ENCODE peak calls at places on chromosome 2, in five cellular contexts. One of them, this sample, is unnamed.

GRCh38 chr2:117980783-117981676 is 32.8 kb downstream of the CCDC93 start:
- DNase-seq in gastrocnemius medialis: no peak
- DNase-seq in mucosa of descending colon: no peak
- DNase-seq in MCF 10A: peak; percentile 88
- DNase-seq in lower lobe of right lung: no peak
- DNase-seq in this sample: no peak

GRCh38 chr2:45793564-45793963 is 142.1 kb downstream of the PRKCE start:
- DNase-seq in gastrocnemius medialis: no peak
- DNase-seq in mucosa of descending colon: no peak
- DNase-seq in MCF 10A: no peak
- DNase-seq in lower lobe of right lung: no peak
- DNase-seq in this sample: no peak

GRCh38 chr2:215567504-215567903 is 131.6 kb upstream of the FN1 start:
- DNase-seq in gastrocnemius medialis: no peak
- DNase-seq in mucosa of descending colon: no peak
- DNase-seq in MCF 10A: no peak
- DNase-seq in lower lobe of right lung: no peak
- DNase-seq in this sample: no peak

GRCh38 chr2:133755515-133756311 is 187.4 kb upstream of the NCKAP5 start:
- DNase-seq in gastrocnemius medialis: no peak
- DNase-seq in mucosa of descending colon: no peak
- DNase-seq in MCF 10A: no peak
- DNase-seq in lower lobe of right lung: no peak
- DNase-seq in this sample: no peak

GRCh38 chr2:196182439-196183171 is 11.2 kb upstream of the STK17B start:
- DNase-seq in gastrocnemius medialis: no peak
- DNase-seq in mucosa of descending colon: no peak
- DNase-seq in MCF 10A: no peak
- DNase-seq in lower lobe of right lung: no peak
- DNase-seq in this sample: no peak

GRCh38 chr2:105395691-105396090 is 3.2 kb downstream of the FHL2 start:
- DNase-seq in gastrocnemius medialis: no peak
- DNase-seq in mucosa of descending colon: no peak
- DNase-seq in MCF 10A: no peak
- DNase-seq in lower lobe of right lung: no peak
- DNase-seq in this sample: no peak

GRCh38 chr2:70362661-70363060 is 60.8 kb upstream of the FAM136A start:
- DNase-seq in gastrocnemius medialis: no peak
- DNase-seq in mucosa of descending colon: no peak
- DNase-seq in MCF 10A: no peak
- DNase-seq in lower lobe of right lung: no peak
- DNase-seq in this sample: no peak

GRCh38 chr2:161122772-161123530 is 37.3 kb upstream of the TANK start:
- DNase-seq in gastrocnemius medialis: peak; percentile 25
- DNase-seq in mucosa of descending colon: no peak
- DNase-seq in MCF 10A: peak; percentile 86
- DNase-seq in lower lobe of right lung: no peak
- DNase-seq in this sample: no peak

GRCh38 chr2:128622916-128623620 is 304.4 kb upstream of the HS6ST1 start:
- DNase-seq in gastrocnemius medialis: no peak
- DNase-seq in mucosa of descending colon: peak; percentile 15
- DNase-seq in MCF 10A: no peak
- DNase-seq in lower lobe of right lung: peak; percentile 24
- DNase-seq in this sample: no peak

GRCh38 chr2:159684796-159685195 is 27.5 kb upstream of the MARCHF7 start:
- DNase-seq in gastrocnemius medialis: no peak
- DNase-seq in mucosa of descending colon: no peak
- DNase-seq in MCF 10A: peak; percentile 48
- DNase-seq in lower lobe of right lung: no peak
- DNase-seq in this sample: no peak

GRCh38 chr2:62586981-62587380 is 81.0 kb upstream of the TMEM17 start:
- DNase-seq in gastrocnemius medialis: no peak
- DNase-seq in mucosa of descending colon: no peak
- DNase-seq in MCF 10A: no peak
- DNase-seq in lower lobe of right lung: no peak
- DNase-seq in this sample: no peak

GRCh38 chr2:30358351-30358750 is 88.7 kb upstream of the LCLAT1 start:
- DNase-seq in gastrocnemius medialis: no peak
- DNase-seq in mucosa of descending colon: no peak
- DNase-seq in MCF 10A: no peak
- DNase-seq in lower lobe of right lung: no peak
- DNase-seq in this sample: no peak

GRCh38 chr2:147331790-147332419 is 512.9 kb upstream of the ACVR2A start:
- DNase-seq in gastrocnemius medialis: no peak
- DNase-seq in mucosa of descending colon: no peak
- DNase-seq in MCF 10A: peak; percentile 70
- DNase-seq in lower lobe of right lung: no peak
- DNase-seq in this sample: no peak

GRCh38 chr2:181575024-181575649 is 81.8 kb downstream of the CERKL start:
- DNase-seq in gastrocnemius medialis: no peak
- DNase-seq in mucosa of descending colon: no peak
- DNase-seq in MCF 10A: no peak
- DNase-seq in lower lobe of right lung: no peak
- DNase-seq in this sample: no peak

GRCh38 chr2:237682901-237683670 is 55.7 kb downstream of the LRRFIP1 start:
- DNase-seq in gastrocnemius medialis: no peak
- DNase-seq in mucosa of descending colon: no peak
- DNase-seq in MCF 10A: no peak
- DNase-seq in lower lobe of right lung: peak; percentile 72
- DNase-seq in this sample: no peak

GRCh38 chr2:120161190-120161589 is 62.0 kb downstream of the TMEM185B start:
- DNase-seq in gastrocnemius medialis: no peak
- DNase-seq in mucosa of descending colon: no peak
- DNase-seq in MCF 10A: no peak
- DNase-seq in lower lobe of right lung: no peak
- DNase-seq in this sample: no peak

GRCh38 chr2:6372317-6372903 is 493.3 kb downstream of the CMPK2 start:
- DNase-seq in gastrocnemius medialis: no peak
- DNase-seq in mucosa of descending colon: no peak
- DNase-seq in MCF 10A: peak; percentile 55
- DNase-seq in lower lobe of right lung: no peak
- DNase-seq in this sample: no peak

GRCh38 chr2:8676191-8676914 is 5.5 kb upstream of the ID2 start:
- DNase-seq in gastrocnemius medialis: peak; percentile 72
- DNase-seq in mucosa of descending colon: peak; percentile 86
- DNase-seq in MCF 10A: no peak
- DNase-seq in lower lobe of right lung: peak; percentile 85
- DNase-seq in this sample: no peak

GRCh38 chr2:96773922-96774321 is 13.2 kb downstream of the CNNM4 start:
- DNase-seq in gastrocnemius medialis: no peak
- DNase-seq in mucosa of descending colon: peak; percentile 72
- DNase-seq in MCF 10A: no peak
- DNase-seq in lower lobe of right lung: peak; percentile 54
- DNase-seq in this sample: no peak

GRCh38 chr2:138441916-138442315 is 59.7 kb upstream of the SPOPL start:
- DNase-seq in gastrocnemius medialis: no peak
- DNase-seq in mucosa of descending colon: no peak
- DNase-seq in MCF 10A: no peak
- DNase-seq in lower lobe of right lung: no peak
- DNase-seq in this sample: no peak

GRCh38 chr2:182672471-182673165 is 43.4 kb upstream of the DNAJC10 start:
- DNase-seq in gastrocnemius medialis: no peak
- DNase-seq in mucosa of descending colon: no peak
- DNase-seq in MCF 10A: peak; percentile 37
- DNase-seq in lower lobe of right lung: no peak
- DNase-seq in this sample: no peak

GRCh38 chr2:162297925-162298552 is 20.4 kb downstream of the IFIH1 start:
- DNase-seq in gastrocnemius medialis: peak; percentile 38
- DNase-seq in mucosa of descending colon: no peak
- DNase-seq in MCF 10A: peak; percentile 83
- DNase-seq in lower lobe of right lung: no peak
- DNase-seq in this sample: no peak

GRCh38 chr2:162300271-162300670 is 18.2 kb downstream of the IFIH1 start:
- DNase-seq in gastrocnemius medialis: no peak
- DNase-seq in mucosa of descending colon: no peak
- DNase-seq in MCF 10A: no peak
- DNase-seq in lower lobe of right lung: no peak
- DNase-seq in this sample: no peak

GRCh38 chr2:162298669-162299335 is 19.7 kb downstream of the IFIH1 start:
- DNase-seq in gastrocnemius medialis: no peak
- DNase-seq in mucosa of descending colon: peak; percentile 15
- DNase-seq in MCF 10A: no peak
- DNase-seq in lower lobe of right lung: no peak
- DNase-seq in this sample: no peak

GRCh38 chr2:162301877-162302276 is 16.6 kb downstream of the IFIH1 start:
- DNase-seq in gastrocnemius medialis: no peak
- DNase-seq in mucosa of descending colon: no peak
- DNase-seq in MCF 10A: no peak
- DNase-seq in lower lobe of right lung: no peak
- DNase-seq in this sample: no peak

GRCh38 chr2:162301151-162301804 is 17.2 kb downstream of the IFIH1 start:
- DNase-seq in gastrocnemius medialis: no peak
- DNase-seq in mucosa of descending colon: no peak
- DNase-seq in MCF 10A: peak; percentile 76
- DNase-seq in lower lobe of right lung: peak; percentile 45
- DNase-seq in this sample: no peak
- TF ChIP-seq CTCF in gastrocnemius medialis: peak; percentile 60
- TF ChIP-seq CTCF in mucosa of descending colon: peak; percentile 79
- TF ChIP-seq CTCF in MCF 10A: peak; percentile 65
- TF ChIP-seq CTCF in lower lobe of right lung: peak; percentile 93
- TF ChIP-seq CTCF in this sample: peak; percentile 92

DNA sequence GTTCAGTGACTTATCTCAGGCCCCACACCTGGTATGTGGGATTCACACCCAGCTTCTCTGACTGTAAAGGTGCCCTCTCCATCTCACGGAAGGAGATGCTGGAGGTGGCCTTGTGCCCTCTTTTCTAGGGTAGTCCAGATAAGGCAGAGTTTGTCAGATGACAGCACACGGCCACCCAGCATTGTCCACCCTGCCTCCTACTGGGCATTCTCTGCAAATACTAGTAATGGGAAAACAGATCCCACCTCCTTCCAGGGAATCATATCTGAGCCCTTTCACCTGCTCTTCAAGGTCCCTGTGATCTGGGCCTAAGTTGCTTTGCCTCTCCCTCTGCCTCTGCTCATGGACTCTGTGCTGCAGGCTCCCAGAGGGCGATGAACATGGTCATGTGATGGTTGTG is 214.7 kb downstream of the CLIP4 start:
- DNase-seq in gastrocnemius medialis: no peak
- DNase-seq in mucosa of descending colon: no peak
- DNase-seq in MCF 10A: no peak
- DNase-seq in lower lobe of right lung: no peak
- DNase-seq in this sample: no peak
- TF ChIP-seq CTCF in gastrocnemius medialis: no peak
- TF ChIP-seq CTCF in mucosa of descending colon: no peak
- TF ChIP-seq CTCF in MCF 10A: peak; percentile 15
- TF ChIP-seq CTCF in lower lobe of right lung: peak; percentile 22
- TF ChIP-seq CTCF in this sample: no peak

DNA sequence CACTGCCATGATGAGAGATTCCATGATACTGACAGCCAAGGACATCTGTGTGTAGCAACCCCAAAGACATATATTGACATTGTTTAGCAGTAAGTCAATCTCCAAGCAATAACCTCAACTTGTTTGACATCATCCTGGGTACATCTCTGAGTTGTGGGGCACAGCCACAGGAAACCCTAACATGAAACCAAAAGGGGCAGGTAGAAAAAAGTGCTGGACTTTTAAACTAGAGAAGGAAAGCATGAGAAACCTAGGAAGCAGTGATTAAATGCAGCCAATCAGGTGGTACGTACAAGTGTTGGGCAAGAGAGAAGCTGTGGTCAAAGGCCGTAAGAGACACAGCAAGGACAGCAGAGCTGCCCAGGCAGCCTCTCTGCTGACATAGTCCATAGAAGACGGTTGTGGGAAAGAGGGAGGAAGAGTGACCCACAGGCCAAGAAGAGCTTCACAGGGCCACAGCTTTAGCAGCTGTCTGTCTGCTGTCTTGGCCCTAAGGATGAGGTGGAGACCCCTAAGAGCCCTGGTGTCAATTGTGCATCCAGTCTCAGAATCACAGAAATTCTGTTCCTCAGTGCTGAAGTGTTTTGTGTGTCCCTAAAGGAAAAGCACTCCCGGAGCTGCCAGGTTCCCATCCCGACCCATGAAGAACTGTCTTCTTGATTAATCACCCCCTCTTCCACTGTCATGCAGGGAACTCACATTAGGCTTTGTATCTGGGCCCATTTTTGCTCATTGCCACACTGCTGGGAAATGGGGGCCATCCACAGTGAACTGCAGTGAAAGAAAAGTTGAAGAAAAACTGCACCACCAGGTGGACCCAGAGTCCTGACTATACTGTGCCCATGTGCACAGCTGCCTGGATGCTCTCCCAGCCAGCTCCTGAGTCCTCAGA is 25.4 kb upstream of the CHN1 start:
- DNase-seq in gastrocnemius medialis: no peak
- DNase-seq in mucosa of descending colon: no peak
- DNase-seq in MCF 10A: peak; percentile 49
- DNase-seq in lower lobe of right lung: no peak
- DNase-seq in this sample: no peak
- TF ChIP-seq CTCF in gastrocnemius medialis: no peak
- TF ChIP-seq CTCF in mucosa of descending colon: no peak
- TF ChIP-seq CTCF in MCF 10A: peak; percentile 28
- TF ChIP-seq CTCF in lower lobe of right lung: no peak
- TF ChIP-seq CTCF in this sample: peak; percentile 50

GRCh38 chr2:201709747-201710146 is 11.3 kb upstream of the MPP4 start:
- DNase-seq in gastrocnemius medialis: no peak
- DNase-seq in mucosa of descending colon: no peak
- DNase-seq in MCF 10A: no peak
- DNase-seq in lower lobe of right lung: no peak
- DNase-seq in this sample: no peak

GRCh38 chr2:201709049-201709448 is 10.6 kb upstream of the MPP4 start:
- DNase-seq in gastrocnemius medialis: no peak
- DNase-seq in mucosa of descending colon: no peak
- DNase-seq in MCF 10A: no peak
- DNase-seq in lower lobe of right lung: no peak
- DNase-seq in this sample: no peak

GRCh38 chr2:201704536-201704935 is 6.1 kb upstream of the MPP4 start:
- DNase-seq in gastrocnemius medialis: no peak
- DNase-seq in mucosa of descending colon: no peak
- DNase-seq in MCF 10A: no peak
- DNase-seq in lower lobe of right lung: no peak
- DNase-seq in this sample: no peak

GRCh38 chr2:201707142-201707541 is 8.7 kb upstream of the MPP4 start:
- DNase-seq in gastrocnemius medialis: no peak
- DNase-seq in mucosa of descending colon: no peak
- DNase-seq in MCF 10A: no peak
- DNase-seq in lower lobe of right lung: no peak
- DNase-seq in this sample: no peak

DNA sequence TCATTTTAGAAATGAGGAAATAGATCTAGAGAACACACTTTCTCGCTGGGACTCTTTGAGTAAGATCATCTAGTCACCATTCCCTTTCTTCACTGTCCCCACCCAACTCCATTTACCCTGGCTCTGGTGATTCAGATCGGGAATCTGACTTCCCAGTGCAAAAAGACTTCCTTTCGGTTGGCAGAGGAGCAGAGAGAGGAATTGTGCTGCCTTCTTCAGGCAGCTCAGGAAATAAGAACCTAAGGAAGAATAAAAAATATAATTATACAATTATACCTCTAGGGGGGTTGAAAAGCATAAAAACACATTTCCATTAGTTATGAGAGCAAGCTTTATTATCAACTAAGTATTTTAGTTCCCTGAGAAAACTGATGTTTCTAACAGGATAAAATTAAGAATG is 9.3 kb upstream of the MPP4 start:
- DNase-seq in gastrocnemius medialis: no peak
- DNase-seq in mucosa of descending colon: no peak
- DNase-seq in MCF 10A: peak; percentile 3
- DNase-seq in lower lobe of right lung: no peak
- DNase-seq in this sample: no peak
- TF ChIP-seq CTCF in gastrocnemius medialis: no peak
- TF ChIP-seq CTCF in mucosa of descending colon: no peak
- TF ChIP-seq CTCF in MCF 10A: no peak
- TF ChIP-seq CTCF in lower lobe of right lung: no peak
- TF ChIP-seq CTCF in this sample: peak; percentile 44

GRCh38 chr2:81901017-81901416 is 1596.5 kb upstream of the LRRTM1 start:
- DNase-seq in gastrocnemius medialis: no peak
- DNase-seq in mucosa of descending colon: no peak
- DNase-seq in MCF 10A: peak; percentile 38
- DNase-seq in lower lobe of right lung: no peak
- DNase-seq in this sample: no peak
- TF ChIP-seq CTCF in gastrocnemius medialis: no peak
- TF ChIP-seq CTCF in mucosa of descending colon: no peak
- TF ChIP-seq CTCF in MCF 10A: peak; percentile 27
- TF ChIP-seq CTCF in lower lobe of right lung: no peak
- TF ChIP-seq CTCF in this sample: peak; percentile 57